ENCODE peak calls at places on chromosome 1, in four cellular contexts. I is NCI-H345, P is B cell, K is AG20443. X is an unnamed sample.

GRCh38 chr1:225746361-225747179 is 31.1 kb upstream of the SRP9 start:
- DNase-seq in I (peak), P (no peak), K (peak), X (peak)

GRCh38 chr1:229185913-229186312 is 85.0 kb upstream of the RAB4A start:
- DNase-seq in I (no peak), P (no peak), K (no peak), X (no peak)

GRCh38 chr1:83978056-83978455 is 20.9 kb downstream of the TTLL7 start:
- DNase-seq in I (peak), P (no peak), K (no peak), X (peak)

GRCh38 chr1:25246600-25247023 is 642 bp downstream of the RSRP1 start:
- DNase-seq in I (peak), P (no peak), K (no peak), X (no peak)

GRCh38 chr1:160781914-160782689 is 13.9 kb upstream of the LY9 start:
- DNase-seq in I (no peak), P (peak), K (no peak), X (no peak)

GRCh38 chr1:172279951-172280350 is 140.5 kb upstream of the C1orf105 start:
- DNase-seq in I (no peak), P (no peak), K (no peak), X (no peak)

GRCh38 chr1:12565094-12565965 is 52.7 kb downstream of the DHRS3 start:
- DNase-seq in I (no peak), P (no peak), K (no peak), X (no peak)

GRCh38 chr1:43705982-43706597 is 1.2 kb upstream of the ST3GAL3 start:
- DNase-seq in I (no peak), P (no peak), K (no peak), X (no peak)

GRCh38 chr1:24541711-24542346 is 14.1 kb upstream of the NCMAP start:
- DNase-seq in I (peak), P (no peak), K (no peak), X (no peak)

GRCh38 chr1:20207546-20207945 is 21.2 kb upstream of the PLA2G2C start:
- DNase-seq in I (no peak), P (no peak), K (no peak), X (no peak)

X was measured in NCI-H2171.